ENCODE peak calls at places on chromosome 2, in ten cellular contexts. Q is NCI-H1105; T is central memory CD8-positive, alpha-beta T cell; V is NCI-H1436; S is IMR-90; W is anterior cingulate cortex; B is ACHN; I is heart right ventricle; X is H9; M is NCI-H1092 treated with DMSO at 0.1 percent for 48 hours. D is an unnamed sample.

GRCh38 chr2:191635333-191636234 is 42.4 kb upstream of the NABP1 start:
- DNase-seq in Q (no peak), T (no peak), V (no peak), S (peak), W (no peak), B (peak), I (no peak), X (no peak), M (no peak), D (no peak)

GRCh38 chr2:111662039-111662740 is 221.8 kb downstream of the ANAPC1 start:
- DNase-seq in Q (no peak), T (no peak), V (no peak), S (peak), W (no peak), B (no peak), I (no peak), X (no peak), M (no peak), D (peak)

GRCh38 chr2:111117666-111118454 is 2.9 kb upstream of the BCL2L11 start:
- DNase-seq in Q (no peak), T (no peak), V (no peak), S (peak), W (no peak), B (peak), I (peak), X (peak), M (no peak), D (peak)

GRCh38 chr2:207660994-207661393 is 35.8 kb upstream of the METTL21A start:
- DNase-seq in Q (no peak), T (no peak), V (no peak), S (no peak), W (no peak), B (no peak), I (no peak), X (peak), M (no peak), D (no peak)

GRCh38 chr2:109332880-109333279 is 203.9 kb downstream of the SH3RF3 start:
- DNase-seq in Q (no peak), T (no peak), V (no peak), S (no peak), W (no peak), B (no peak), I (no peak), X (no peak), M (no peak), D (no peak)

GRCh38 chr2:134327367-134327766 is 73.5 kb downstream of the MGAT5 start:
- DNase-seq in Q (no peak), T (no peak), V (no peak), S (peak), W (no peak), B (no peak), I (no peak), X (no peak), M (no peak), D (no peak)

GRCh38 chr2:205687018-205687956 is 5.0 kb downstream of the NRP2 start:
- DNase-seq in Q (peak), T (no peak), V (no peak), S (no peak), W (no peak), B (no peak), I (no peak), X (no peak), M (no peak), D (peak)

GRCh38 chr2:230575640-230576324 is 136.9 kb upstream of the CAB39 start:
- DNase-seq in Q (no peak), T (peak), V (no peak), S (no peak), W (no peak), B (no peak), I (no peak), X (peak), M (no peak), D (no peak)

GRCh38 chr2:193824474-193824873 is 1629.7 kb upstream of the TMEFF2 start:
- DNase-seq in Q (no peak), T (no peak), V (no peak), S (no peak), W (no peak), B (no peak), I (no peak), X (no peak), M (no peak), D (peak)

D was measured in dermis blood vessel endothelial cell.